ENCODE peak calls at places on chromosomes 4 and X, in six cellular contexts. O, H, S, Z, C and J are unnamed samples. For H3K4me1, the result is how much of the 10 kb centered on the place peaks cover.

GRCh38 chr4:173807347-173807746 is 277.3 kb upstream of the HAND2 start:
- DNase-seq in Z (no peak), H (no peak), C (peak), S (peak), O (peak), J (no peak)

GRCh38 chrX:11741574-11741973 is 16.5 kb upstream of the MSL3 start:
- DNase-seq in S (no peak), C (no peak), O (no peak), Z (peak), H (no peak), J (no peak)

GRCh38 chr4:162061214-162061613 is 102.6 kb downstream of the FSTL5 start:
- DNase-seq in S (no peak), Z (peak), C (no peak), H (peak), O (no peak), J (peak)

GRCh38 chr4:140174535-140174934 is 20.6 kb upstream of the MAML3 start:
- DNase-seq in Z (no peak), C (no peak), H (no peak), S (no peak), O (no peak), J (no peak)

GRCh38 chrX:105323951-105324350 is 103.5 kb upstream of the TEX13A start:
- DNase-seq in O (no peak), Z (peak), C (no peak), S (no peak), H (no peak), J (no peak)

GRCh38 chr4:107906458-107907100 is 24.8 kb upstream of the CYP2U1 start:
- DNase-seq in Z (no peak), S (no peak), O (no peak), H (no peak), C (no peak), J (no peak)

GRCh38 chr4:169203891-169204290 is 66.9 kb downstream of the SH3RF1 start:
- DNase-seq in Z (no peak), C (no peak), O (no peak), H (no peak), S (no peak), J (no peak)

GRCh38 chr4:184265566-184266351 is 48.1 kb upstream of the ENPP6 start:
- DNase-seq in O (peak), H (peak), Z (peak), S (no peak), C (no peak), J (no peak)

GRCh38 chr4:176587920-176588319 is 204.8 kb downstream of the VEGFC start:
- DNase-seq in O (peak), C (no peak), Z (no peak), H (no peak), S (no peak), J (no peak)

GRCh38 chr4:2292679-2293108 is 30.8 kb upstream of the MXD4 start:
- DNase-seq in S (no peak), H (no peak), Z (no peak), O (peak), C (no peak), J (no peak)

GRCh38 chr4:183860726-183861125 is 44.4 kb upstream of the STOX2 start:
- DNase-seq in Z (no peak), S (no peak), O (no peak), C (no peak), H (no peak), J (no peak)

GRCh38 chrX:92232182-92232581 is 453.0 kb downstream of the PCDH11X start:
- DNase-seq in O (peak), S (no peak), C (no peak), Z (peak), H (no peak), J (peak)

GRCh38 chrX:122582280-122582679 is 601.8 kb upstream of the GRIA3 start:
- DNase-seq in H (no peak), O (peak), Z (no peak), C (no peak), S (no peak), J (no peak)

GRCh38 chr4:145531193-145531592 is 49.5 kb downstream of the SMAD1 start:
- DNase-seq in C (no peak), S (no peak), Z (no peak), H (no peak), O (no peak), J (no peak)

GRCh38 chr4:150906987-150907633 is 108.0 kb downstream of the LRBA start:
- DNase-seq in S (no peak), H (no peak), O (no peak), Z (peak), C (no peak), J (no peak)

GRCh38 chr4:159416073-159416472 is 313.2 kb downstream of the RAPGEF2 start:
- DNase-seq in Z (no peak), O (no peak), S (no peak), H (no peak), C (no peak), J (no peak)

GRCh38 chr4:151527699-151528098 is 118.7 kb downstream of the FHIP1A start:
- DNase-seq in C (no peak), O (no peak), H (no peak), Z (no peak), S (no peak), J (no peak)

GRCh38 chrX:43958529-43958928 is 14.7 kb downstream of the NDP start:
- DNase-seq in Z (peak), O (peak), C (peak), S (no peak), H (no peak), J (peak)

GRCh38 chr4:53508446-53508845 is 82.8 kb downstream of the LNX1 start:
- DNase-seq in O (peak), Z (no peak), S (no peak), C (no peak), H (no peak), J (no peak)

GRCh38 chr4:139223682-139224317 is 46.8 kb upstream of the ELF2 start:
- DNase-seq in Z (no peak), S (no peak), O (peak), C (no peak), H (no peak), J (no peak)

GRCh38 chr4:36041340-36041739 is 203.0 kb downstream of the ARAP2 start:
- DNase-seq in C (no peak), H (no peak), Z (no peak), O (no peak), S (no peak), J (no peak)

GRCh38 chr4:92299152-92299551 is 4.6 kb upstream of the GRID2 start:
- DNase-seq in C (no peak), H (no peak), O (peak), Z (no peak), S (no peak), J (no peak)

GRCh38 chrX:132491191-132491590 is 2.4 kb upstream of the MBNL3 start:
- DNase-seq in O (no peak), Z (peak), S (no peak), H (no peak), C (peak), J (no peak)

GRCh38 chrX:13863326-13863725 is 46.4 kb upstream of the GPM6B start:
- DNase-seq in H (no peak), C (no peak), Z (no peak), O (no peak), S (no peak), J (no peak)

GRCh38 chrX:2828404-2829065 is at the start of gene GYG2:
- DNase-seq in C (peak), H (peak), S (peak), O (peak), Z (peak), J (peak)

GRCh38 chr4:53987761-53988171 is 76.6 kb downstream of the CHIC2 start:
- DNase-seq in Z (no peak), O (peak), H (no peak), S (no peak), C (no peak), J (no peak)

GRCh38 chr4:86948276-86948675 is 13.5 kb downstream of the AFF1 start:
- DNase-seq in H (no peak), C (no peak), S (no peak), Z (no peak), O (no peak), J (no peak)

GRCh38 chr4:15182600-15183222 is 180.4 kb downstream of the CPEB2 start:
- DNase-seq in C (no peak), Z (no peak), S (no peak), H (no peak), O (peak), J (no peak)

GRCh38 chr4:65521666-65522065 is 148.6 kb downstream of the EPHA5 start:
- DNase-seq in S (no peak), C (no peak), O (no peak), H (no peak), Z (no peak), J (no peak)

GRCh38 chr4:38752393-38752961 is 30.3 kb downstream of the TLR10 start:
- DNase-seq in C (no peak), H (no peak), Z (peak), O (peak), S (no peak), J (no peak)

GRCh38 chr4:39994356-39994755 is 16.6 kb upstream of the PDS5A start:
- DNase-seq in Z (no peak), H (no peak), C (no peak), S (no peak), O (no peak), J (no peak)

GRCh38 chr4:16198271-16198670 is 28.0 kb downstream of the TAPT1 start:
- DNase-seq in O (no peak), Z (no peak), H (no peak), C (no peak), S (no peak), J (no peak)
- H3K9ac ChIP-seq in O (no peak), Z (no peak), H (no peak), C (no peak), S (no peak), J (no peak)

DNA sequence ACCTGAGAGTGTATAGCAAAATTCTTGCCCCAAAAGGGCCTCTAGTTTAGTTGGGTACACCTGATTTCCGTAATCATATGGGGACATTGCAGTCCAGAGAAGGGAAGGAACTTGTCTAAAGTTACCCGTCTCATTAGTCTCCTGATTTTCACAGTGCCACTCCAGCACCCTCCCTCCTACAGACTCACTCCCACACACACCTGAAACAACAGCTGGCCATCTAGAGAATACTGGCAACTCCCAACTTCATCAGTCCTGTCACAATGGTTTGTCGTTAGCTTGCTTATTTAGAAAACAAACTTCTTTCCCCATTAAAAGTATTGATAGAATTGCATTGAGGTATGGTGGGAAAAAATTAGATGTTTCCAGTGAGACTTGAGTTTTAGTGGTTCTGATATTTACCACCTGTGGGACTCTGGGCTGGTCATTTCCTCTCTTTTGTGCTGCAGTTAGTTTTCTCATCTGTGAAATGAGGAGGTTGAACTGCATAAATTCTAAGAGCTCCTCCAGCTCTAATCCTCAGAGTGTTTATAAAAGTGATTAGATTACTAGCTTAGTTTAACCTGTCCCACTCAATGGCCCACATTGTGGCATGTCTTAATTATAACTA is 1.7 kb downstream of the IL13RA1 start:
- DNase-seq in C (no peak), O (no peak), S (no peak), Z (no peak), H (no peak), J (no peak)
- H3K4me3 ChIP-seq in C (peak), O (no peak), S (peak), Z (no peak), H (no peak), J (no peak)

GRCh38 chr4:137960371-137961050 is 281.6 kb downstream of the SLC7A11 start:
- DNase-seq in S (no peak), C (no peak), H (no peak), Z (no peak), O (peak), J (no peak)

GRCh38 chr4:137955615-137956014 is 286.5 kb downstream of the SLC7A11 start:
- DNase-seq in S (no peak), C (no peak), O (no peak), Z (no peak), H (no peak), J (no peak)

GRCh38 chr4:137952116-137952515 is 290.0 kb downstream of the SLC7A11 start:
- DNase-seq in H (no peak), C (no peak), S (no peak), O (no peak), Z (no peak), J (no peak)

GRCh38 chr4:137961051-137961438 is 281.1 kb downstream of the SLC7A11 start:
- DNase-seq in S (no peak), O (peak), H (no peak), Z (no peak), C (no peak), J (no peak)

GRCh38 chr4:137956256-137956655 is 285.9 kb downstream of the SLC7A11 start:
- DNase-seq in C (no peak), H (no peak), Z (no peak), O (peak), S (no peak), J (no peak)
- H3K4me1 ChIP-seq in C (under half), H (under half), Z (under half), O (under half), S (under half), J (under half)

GRCh38 chrX:107777536-107777832 is at the start of gene NCBP2L:
- DNase-seq in H (no peak), Z (no peak), C (no peak), S (no peak), O (no peak), J (no peak)
- H3K9ac ChIP-seq in H (no peak), Z (no peak), C (peak), S (peak), O (peak), J (peak)

GRCh38 chr4:6248394-6248793 is 21.3 kb upstream of the WFS1 start:
- DNase-seq in C (no peak), S (no peak), H (no peak), O (no peak), Z (no peak), J (no peak)

GRCh38 chr4:6242271-6243029 is 27.2 kb upstream of the WFS1 start:
- DNase-seq in S (no peak), O (no peak), Z (no peak), H (no peak), C (no peak), J (no peak)

GRCh38 chr4:6246170-6246634 is 23.4 kb upstream of the WFS1 start:
- DNase-seq in C (no peak), O (no peak), H (no peak), S (peak), Z (no peak), J (no peak)

GRCh38 chr4:6241062-6241845 is 28.4 kb upstream of the WFS1 start:
- DNase-seq in S (peak), O (no peak), C (no peak), H (no peak), Z (no peak), J (no peak)

GRCh38 chr4:6245246-6246169 is 24.1 kb upstream of the WFS1 start:
- DNase-seq in O (no peak), H (peak), S (peak), Z (no peak), C (no peak), J (no peak)
- H3K4me3 ChIP-seq in O (no peak), H (peak), S (no peak), Z (no peak), C (no peak), J (no peak)

GRCh38 chrX:10048076-10048475 is 80.9 kb downstream of the CLDN34 start:
- DNase-seq in C (no peak), H (no peak), S (no peak), Z (peak), O (peak), J (no peak)

GRCh38 chrX:10049246-10049645 is 82.1 kb downstream of the CLDN34 start:
- DNase-seq in S (no peak), Z (no peak), C (no peak), O (peak), H (no peak), J (no peak)

GRCh38 chrX:10047631-10048030 is 80.5 kb downstream of the CLDN34 start:
- DNase-seq in O (peak), Z (no peak), C (no peak), S (no peak), H (no peak), J (no peak)

GRCh38 chrX:10047133-10047532 is 80.0 kb downstream of the CLDN34 start:
- DNase-seq in S (no peak), O (no peak), H (no peak), C (no peak), Z (no peak), J (no peak)

GRCh38 chrX:10048695-10049094 is 81.5 kb downstream of the CLDN34 start:
- DNase-seq in O (peak), S (no peak), Z (no peak), H (no peak), C (no peak), J (no peak)
- H3K4me1 ChIP-seq in O (under half), S (under half), Z (under half), H (under half), C (under half), J (under half)

GRCh38 chr4:102734591-102735385 is 26.0 kb downstream of the MANBA start:
- DNase-seq in S (no peak), O (peak), C (no peak), H (no peak), Z (no peak), J (no peak)
- H3K9ac ChIP-seq in S (no peak), O (no peak), C (no peak), H (no peak), Z (no peak), J (no peak)

DNA sequence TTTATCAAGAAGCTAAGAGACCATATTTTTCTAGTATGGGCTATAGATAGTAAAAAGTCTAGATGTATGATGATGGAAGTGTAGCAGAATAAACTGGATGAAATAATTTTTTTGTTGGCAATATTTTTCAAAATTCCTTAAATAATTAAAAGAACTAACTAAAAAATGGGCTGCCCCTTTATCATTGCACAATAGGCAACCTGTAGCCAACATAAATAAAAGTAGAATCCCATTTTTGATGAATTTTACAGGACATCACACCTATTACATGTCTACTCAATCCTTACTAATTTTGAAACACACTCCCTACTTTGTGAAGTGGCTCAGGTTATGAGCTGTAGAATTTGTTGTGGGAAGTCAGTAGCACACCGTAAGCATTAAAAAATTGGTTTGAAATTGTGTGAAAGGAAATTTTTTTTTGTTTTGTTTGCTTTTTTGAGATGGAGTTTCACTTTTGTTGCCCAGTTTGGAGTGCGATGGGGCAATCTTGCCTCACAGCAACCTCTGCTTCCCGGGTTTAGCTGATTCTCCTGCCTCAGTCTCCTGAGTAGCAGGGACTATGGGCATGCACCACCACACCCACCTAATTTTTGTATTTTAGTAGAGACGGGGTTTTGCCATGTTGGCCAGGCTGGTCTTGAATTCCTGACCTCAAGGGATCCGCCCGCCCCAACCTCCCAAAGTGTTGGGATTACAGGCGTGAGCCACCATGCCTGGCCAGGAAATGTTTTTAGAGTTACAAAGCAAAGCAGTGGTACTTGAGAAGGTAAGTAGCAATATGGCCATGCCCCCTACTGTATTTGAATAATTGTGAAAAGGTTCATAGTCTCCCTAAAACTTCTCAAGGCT is 8.9 kb upstream of the RUFY3 start:
- DNase-seq in S (no peak), H (no peak), C (no peak), O (no peak), Z (no peak), J (no peak)
- H3K4me3 ChIP-seq in S (peak), H (no peak), C (no peak), O (no peak), Z (no peak), J (no peak)

GRCh38 chr4:6442555-6442954 is 29.9 kb downstream of the PPP2R2C start:
- DNase-seq in C (no peak), O (no peak), H (no peak), Z (no peak), S (no peak), J (no peak)

GRCh38 chr4:6443035-6444023 is 29.1 kb downstream of the PPP2R2C start:
- DNase-seq in C (no peak), Z (no peak), H (no peak), S (no peak), O (no peak), J (no peak)

GRCh38 chr4:6440506-6441201 is 31.8 kb downstream of the PPP2R2C start:
- DNase-seq in C (no peak), O (no peak), H (no peak), Z (no peak), S (no peak), J (no peak)

GRCh38 chr4:6441202-6441582 is 31.2 kb downstream of the PPP2R2C start:
- DNase-seq in O (no peak), S (no peak), Z (no peak), C (no peak), H (no peak), J (no peak)

DNA sequence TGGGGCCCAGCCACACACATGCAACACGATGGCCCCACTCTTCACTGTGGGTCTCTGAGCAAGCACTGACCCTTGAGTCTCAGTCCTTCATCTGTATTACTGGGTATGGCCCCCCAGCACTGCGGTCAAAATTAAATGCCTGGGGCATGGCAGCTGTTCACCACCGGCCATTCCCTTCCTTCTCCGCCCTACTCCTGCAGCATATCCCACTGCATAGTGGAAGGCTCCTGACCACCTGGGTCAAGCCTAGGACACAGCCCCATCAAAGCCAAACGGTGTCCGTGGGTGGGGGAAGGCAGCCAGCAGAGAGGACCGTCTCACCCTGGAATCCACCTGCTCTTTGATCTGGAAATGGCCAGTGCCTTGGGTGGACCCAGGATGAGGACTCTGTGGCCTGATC is 30.7 kb downstream of the PPP2R2C start:
- DNase-seq in H (no peak), C (no peak), Z (no peak), O (no peak), S (no peak), J (no peak)
- H3K4me1 ChIP-seq in H (under half), C (under half), Z (under half), O (under half), S (under half), J (under half)

GRCh38 chrX:53013291-53013690 is 35.3 kb upstream of the GPR173 start:
- DNase-seq in C (no peak), S (no peak), Z (no peak), H (no peak), O (no peak), J (no peak)
- H3K9ac ChIP-seq in C (no peak), S (no peak), Z (no peak), H (no peak), O (no peak), J (no peak)